ENCODE peak calls at places on chromosomes 1 and 21, in nine cellular contexts. P, M, U, L, A, F, T, N and W are unnamed samples.
A peak's percentile ranks its signal among the peaks of the same experiment; 100 is the strongest.

GRCh38 chr21:25127007-25127406 is 480.3 kb downstream of the MRPL39 start:
- DNase-seq in P (no peak), M (no peak), U (no peak), L (no peak), A (no peak), F (no peak), T (no peak), N (no peak), W (no peak)

GRCh38 chr1:36989260-36989659 is 45.1 kb downstream of the GRIK3 start:
- DNase-seq in P (no peak), M (no peak), U (no peak), L (no peak), A (no peak), F (no peak), T (peak; percentile 12), N (no peak), W (no peak)

GRCh38 chr1:67939176-67939751 is 106.0 kb upstream of the GNG12 start:
- DNase-seq in P (no peak), M (no peak), U (no peak), L (no peak), A (no peak), F (no peak), T (no peak), N (no peak), W (no peak)

GRCh38 chr1:28886731-28887417 is 27.5 kb upstream of the EPB41 start:
- DNase-seq in P (peak; percentile 83), M (peak; percentile 94), U (peak; percentile 65), L (peak; percentile 93), A (peak; percentile 89), F (peak; percentile 43), T (peak; percentile 13), N (peak; percentile 66), W (peak; percentile 83)

GRCh38 chr1:65075123-65075976 is 72.7 kb upstream of the AK4 start:
- DNase-seq in P (peak; percentile 33), M (no peak), U (peak; percentile 68), L (peak; percentile 63), A (no peak), F (no peak), T (no peak), N (peak; percentile 77), W (peak; percentile 63)

GRCh38 chr1:155166373-155167165 is 6.5 kb downstream of the KRTCAP2 start:
- DNase-seq in P (no peak), M (peak; percentile 87), U (peak; percentile 20), L (no peak), A (no peak), F (no peak), T (no peak), N (no peak), W (no peak)

GRCh38 chr1:232422098-232422497 is 207.8 kb downstream of the SIPA1L2 start:
- DNase-seq in P (no peak), M (no peak), U (no peak), L (no peak), A (no peak), F (no peak), T (no peak), N (peak; percentile 42), W (peak; percentile 18)

GRCh38 chr1:204438628-204439027 is 27.0 kb upstream of the PPP1R15B start:
- DNase-seq in P (no peak), M (no peak), U (peak; percentile 99), L (no peak), A (no peak), F (no peak), T (no peak), N (peak; percentile 100), W (peak; percentile 99)

GRCh38 chr1:207828485-207829158 is 76.8 kb downstream of the CD46 start:
- DNase-seq in P (peak; percentile 14), M (peak; percentile 83), U (peak; percentile 86), L (peak; percentile 52), A (peak; percentile 75), F (peak; percentile 68), T (peak; percentile 16), N (peak; percentile 87), W (peak; percentile 80)

GRCh38 chr1:197771388-197771787 is 3.9 kb downstream of the DENND1B start:
- DNase-seq in P (no peak), M (no peak), U (no peak), L (no peak), A (no peak), F (no peak), T (no peak), N (no peak), W (no peak)

GRCh38 chr21:39518845-39519205 is 67.1 kb downstream of the SH3BGR start:
- DNase-seq in P (no peak), M (no peak), U (peak; percentile 52), L (no peak), A (no peak), F (no peak), T (no peak), N (no peak), W (no peak)

GRCh38 chr1:1664941-1665814 is 6.4 kb upstream of the CDK11B start:
- DNase-seq in P (no peak), M (no peak), U (no peak), L (no peak), A (no peak), F (no peak), T (no peak), N (no peak), W (no peak)

GRCh38 chr1:65260851-65261473 is 48.4 kb upstream of the DNAJC6 start:
- DNase-seq in P (no peak), M (no peak), U (peak; percentile 82), L (no peak), A (no peak), F (no peak), T (no peak), N (peak; percentile 66), W (peak; percentile 94)

GRCh38 chr1:204409878-204410763 is 1.5 kb downstream of the PPP1R15B start:
- DNase-seq in P (no peak), M (no peak), U (no peak), L (no peak), A (no peak), F (no peak), T (no peak), N (no peak), W (peak; percentile 29)

GRCh38 chr1:207867136-207868081 is 43.5 kb downstream of the CD34 start:
- DNase-seq in P (no peak), M (peak; percentile 65), U (no peak), L (peak; percentile 29), A (no peak), F (no peak), T (peak; percentile 21), N (no peak), W (no peak)

GRCh38 chr1:2104621-2105427 is 54.6 kb downstream of the PRKCZ start:
- DNase-seq in P (no peak), M (peak; percentile 56), U (no peak), L (no peak), A (no peak), F (no peak), T (no peak), N (no peak), W (no peak)

GRCh38 chr1:235266325-235266724 is 61.7 kb downstream of the ARID4B start:
- DNase-seq in P (no peak), M (no peak), U (peak; percentile 43), L (no peak), A (no peak), F (no peak), T (no peak), N (no peak), W (peak; percentile 31)

GRCh38 chr1:209825591-209826433 is 2.0 kb upstream of the UTP25 start:
- DNase-seq in P (no peak), M (no peak), U (no peak), L (no peak), A (no peak), F (no peak), T (no peak), N (no peak), W (no peak)

GRCh38 chr21:38342734-38343133 is 85.9 kb downstream of the KCNJ15 start:
- DNase-seq in P (no peak), M (no peak), U (no peak), L (no peak), A (no peak), F (no peak), T (no peak), N (no peak), W (no peak)

GRCh38 chr1:63403386-63403785 is 36.0 kb downstream of the ALG6 start:
- DNase-seq in P (no peak), M (no peak), U (no peak), L (no peak), A (no peak), F (no peak), T (no peak), N (no peak), W (no peak)

GRCh38 chr21:38804617-38805281 is 980 bp upstream of the ETS2 start:
- DNase-seq in P (peak; percentile 6), M (peak; percentile 88), U (peak; percentile 54), L (no peak), A (no peak), F (peak; percentile 61), T (no peak), N (peak; percentile 86), W (peak; percentile 57)

GRCh38 chr1:9368356-9368755 is 75.7 kb downstream of the SPSB1 start:
- DNase-seq in P (no peak), M (no peak), U (no peak), L (no peak), A (no peak), F (no peak), T (no peak), N (no peak), W (no peak)

GRCh38 chr1:182430263-182431068 is 19.5 kb upstream of the RGSL1 start:
- DNase-seq in P (no peak), M (no peak), U (no peak), L (no peak), A (no peak), F (no peak), T (no peak), N (peak; percentile 36), W (peak; percentile 45)

GRCh38 chr1:147837129-147837776 is 65.3 kb upstream of the GJA8 start:
- DNase-seq in P (no peak), M (no peak), U (no peak), L (no peak), A (peak; percentile 92), F (no peak), T (no peak), N (no peak), W (no peak)

GRCh38 chr21:37008705-37009104 is 2.2 kb downstream of the RIPPLY3 start:
- DNase-seq in P (no peak), M (no peak), U (no peak), L (no peak), A (no peak), F (no peak), T (no peak), N (no peak), W (no peak)

GRCh38 chr1:2056955-2057590 is 6.9 kb downstream of the PRKCZ start:
- DNase-seq in P (no peak), M (peak; percentile 54), U (no peak), L (no peak), A (no peak), F (no peak), T (no peak), N (no peak), W (no peak)

GRCh38 chr1:118940957-118941356 is 47.2 kb downstream of the TBX15 start:
- DNase-seq in P (no peak), M (no peak), U (no peak), L (no peak), A (no peak), F (no peak), T (no peak), N (no peak), W (no peak)

GRCh38 chr21:38134084-38134873 is 122.5 kb upstream of the KCNJ15 start:
- DNase-seq in P (no peak), M (no peak), U (no peak), L (no peak), A (no peak), F (no peak), T (no peak), N (no peak), W (peak; percentile 13)

GRCh38 chr1:151166506-151166956 is 587 bp downstream of the SCNM1 start:
- DNase-seq in P (no peak), M (no peak), U (peak; percentile 81), L (no peak), A (no peak), F (no peak), T (no peak), N (peak; percentile 91), W (peak; percentile 78)

GRCh38 chr1:45926302-45926701 is 122.9 kb downstream of the MAST2 start:
- DNase-seq in P (no peak), M (no peak), U (no peak), L (no peak), A (no peak), F (no peak), T (no peak), N (no peak), W (no peak)